ENCODE peak calls at places on chromosomes 11 and 22, in ten cellular contexts. One of them, this sample, is unnamed.

GRCh38 chr11:130300567-130300966 is 14.2 kb downstream of the ZBTB44 start:
- DNase-seq in AG04449: no peak
- DNase-seq in esophagus squamous epithelium: no peak
- DNase-seq in transverse colon: no peak
- DNase-seq in HCT116: no peak
- DNase-seq in ovary: no peak
- DNase-seq in fibroblast of the aortic adventitia: no peak
- DNase-seq in GM06990: peak; percentile 18
- DNase-seq in tibial artery: no peak
- DNase-seq in A673: no peak
- DNase-seq in this sample: no peak

GRCh38 chr11:129880311-129880710 is 15.1 kb downstream of the NFRKB start:
- DNase-seq in AG04449: no peak
- DNase-seq in ovary: no peak
- DNase-seq in GM06990: no peak
- DNase-seq in transverse colon: no peak
- DNase-seq in esophagus squamous epithelium: no peak
- DNase-seq in A673: no peak
- DNase-seq in tibial artery: no peak
- DNase-seq in fibroblast of the aortic adventitia: no peak
- DNase-seq in HCT116: no peak
- DNase-seq in this sample: no peak

GRCh38 chr22:49829044-49829719 is 1.5 kb upstream of the BRD1 start:
- DNase-seq in tibial artery: no peak
- DNase-seq in fibroblast of the aortic adventitia: no peak
- DNase-seq in esophagus squamous epithelium: no peak
- DNase-seq in HCT116: no peak
- DNase-seq in transverse colon: no peak
- DNase-seq in ovary: no peak
- DNase-seq in A673: no peak
- DNase-seq in GM06990: no peak
- DNase-seq in AG04449: no peak
- DNase-seq in this sample: no peak

GRCh38 chr11:78300108-78300507 is 111.4 kb downstream of the USP35 start:
- DNase-seq in fibroblast of the aortic adventitia: no peak
- DNase-seq in GM06990: no peak
- DNase-seq in esophagus squamous epithelium: no peak
- DNase-seq in HCT116: no peak
- DNase-seq in ovary: no peak
- DNase-seq in AG04449: no peak
- DNase-seq in tibial artery: no peak
- DNase-seq in A673: no peak
- DNase-seq in transverse colon: no peak
- DNase-seq in this sample: no peak

GRCh38 chr22:48563966-48564330 is 1263.7 kb downstream of the BRD1 start:
- DNase-seq in GM06990: no peak
- DNase-seq in ovary: no peak
- DNase-seq in transverse colon: no peak
- DNase-seq in A673: no peak
- DNase-seq in AG04449: no peak
- DNase-seq in esophagus squamous epithelium: no peak
- DNase-seq in tibial artery: no peak
- DNase-seq in HCT116: no peak
- DNase-seq in fibroblast of the aortic adventitia: no peak
- DNase-seq in this sample: no peak

GRCh38 chr22:38725900-38726655 is 20.3 kb downstream of the GTPBP1 start:
- DNase-seq in ovary: no peak
- DNase-seq in HCT116: no peak
- DNase-seq in GM06990: no peak
- DNase-seq in A673: no peak
- DNase-seq in AG04449: no peak
- DNase-seq in transverse colon: no peak
- DNase-seq in fibroblast of the aortic adventitia: no peak
- DNase-seq in esophagus squamous epithelium: no peak
- DNase-seq in tibial artery: no peak
- DNase-seq in this sample: no peak

GRCh38 chr11:13680501-13681264 is 12.2 kb downstream of the FAR1 start:
- DNase-seq in esophagus squamous epithelium: no peak
- DNase-seq in GM06990: no peak
- DNase-seq in A673: no peak
- DNase-seq in ovary: no peak
- DNase-seq in AG04449: no peak
- DNase-seq in HCT116: no peak
- DNase-seq in transverse colon: no peak
- DNase-seq in fibroblast of the aortic adventitia: peak; percentile 8
- DNase-seq in tibial artery: no peak
- DNase-seq in this sample: no peak

GRCh38 chr22:35601743-35602633 is 15.1 kb downstream of the MB start:
- DNase-seq in tibial artery: peak; percentile 41
- DNase-seq in AG04449: peak; percentile 26
- DNase-seq in transverse colon: no peak
- DNase-seq in GM06990: no peak
- DNase-seq in HCT116: no peak
- DNase-seq in ovary: no peak
- DNase-seq in A673: no peak
- DNase-seq in fibroblast of the aortic adventitia: peak; percentile 59
- DNase-seq in esophagus squamous epithelium: no peak
- DNase-seq in this sample: no peak

GRCh38 chr22:17418890-17419324 is 49.6 kb downstream of the CECR2 start:
- DNase-seq in transverse colon: no peak
- DNase-seq in AG04449: no peak
- DNase-seq in ovary: no peak
- DNase-seq in esophagus squamous epithelium: no peak
- DNase-seq in HCT116: no peak
- DNase-seq in fibroblast of the aortic adventitia: no peak
- DNase-seq in A673: no peak
- DNase-seq in GM06990: no peak
- DNase-seq in tibial artery: no peak
- DNase-seq in this sample: no peak

GRCh38 chr11:83574516-83574915 is 288.3 kb upstream of the CCDC90B start:
- DNase-seq in AG04449: no peak
- DNase-seq in transverse colon: no peak
- DNase-seq in A673: no peak
- DNase-seq in GM06990: no peak
- DNase-seq in tibial artery: no peak
- DNase-seq in ovary: no peak
- DNase-seq in fibroblast of the aortic adventitia: peak; percentile 34
- DNase-seq in esophagus squamous epithelium: no peak
- DNase-seq in HCT116: no peak
- DNase-seq in this sample: no peak

GRCh38 chr11:8031248-8032115 is 44.3 kb downstream of the EIF3F start:
- DNase-seq in transverse colon: no peak
- DNase-seq in fibroblast of the aortic adventitia: no peak
- DNase-seq in esophagus squamous epithelium: no peak
- DNase-seq in GM06990: no peak
- DNase-seq in tibial artery: no peak
- DNase-seq in HCT116: no peak
- DNase-seq in ovary: no peak
- DNase-seq in AG04449: no peak
- DNase-seq in A673: no peak
- DNase-seq in this sample: no peak

GRCh38 chr11:15965562-15966250 is 390.6 kb downstream of the SOX6 start:
- DNase-seq in ovary: no peak
- DNase-seq in tibial artery: no peak
- DNase-seq in fibroblast of the aortic adventitia: no peak
- DNase-seq in A673: no peak
- DNase-seq in HCT116: no peak
- DNase-seq in transverse colon: peak; percentile 48
- DNase-seq in esophagus squamous epithelium: no peak
- DNase-seq in AG04449: no peak
- DNase-seq in GM06990: no peak
- DNase-seq in this sample: no peak

GRCh38 chr11:129595043-129595962 is 219.7 kb downstream of the BARX2 start:
- DNase-seq in HCT116: no peak
- DNase-seq in esophagus squamous epithelium: no peak
- DNase-seq in tibial artery: no peak
- DNase-seq in transverse colon: no peak
- DNase-seq in ovary: no peak
- DNase-seq in fibroblast of the aortic adventitia: no peak
- DNase-seq in GM06990: no peak
- DNase-seq in A673: no peak
- DNase-seq in AG04449: no peak
- DNase-seq in this sample: no peak

GRCh38 chr11:126863294-126863997 is 137.1 kb downstream of the KIRREL3 start:
- DNase-seq in AG04449: no peak
- DNase-seq in ovary: no peak
- DNase-seq in transverse colon: no peak
- DNase-seq in tibial artery: no peak
- DNase-seq in GM06990: peak; percentile 4
- DNase-seq in esophagus squamous epithelium: no peak
- DNase-seq in fibroblast of the aortic adventitia: no peak
- DNase-seq in HCT116: no peak
- DNase-seq in A673: no peak
- DNase-seq in this sample: no peak

GRCh38 chr11:94449437-94449836 is 44.2 kb downstream of the MRE11 start:
- DNase-seq in fibroblast of the aortic adventitia: peak; percentile 80
- DNase-seq in GM06990: no peak
- DNase-seq in AG04449: no peak
- DNase-seq in ovary: no peak
- DNase-seq in HCT116: no peak
- DNase-seq in esophagus squamous epithelium: no peak
- DNase-seq in transverse colon: no peak
- DNase-seq in tibial artery: no peak
- DNase-seq in A673: no peak
- DNase-seq in this sample: peak; percentile 71

DNA sequence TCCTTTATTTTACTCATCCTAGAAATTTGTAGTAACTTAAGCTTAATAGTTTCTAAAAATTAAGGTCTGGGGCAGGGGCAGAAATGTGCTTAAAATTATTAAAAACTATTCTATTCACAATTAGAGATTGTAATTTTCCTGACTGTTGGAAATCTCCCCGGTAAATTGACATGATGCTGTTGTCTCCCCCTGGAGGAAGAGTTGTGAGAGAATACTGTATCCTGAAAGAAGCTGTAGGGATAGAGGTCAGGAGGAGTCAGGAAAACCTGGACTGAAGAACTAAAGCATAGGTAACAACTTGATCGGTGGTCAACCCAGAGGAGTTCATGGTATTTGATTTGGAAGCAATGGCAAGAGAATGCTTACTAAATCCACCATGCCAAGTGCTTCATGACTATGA is 16.2 kb upstream of the ESAM start:
- DNase-seq in GM06990: no peak
- DNase-seq in HCT116: peak; percentile 8
- DNase-seq in tibial artery: no peak
- DNase-seq in ovary: no peak
- DNase-seq in esophagus squamous epithelium: no peak
- DNase-seq in A673: no peak
- DNase-seq in AG04449: no peak
- DNase-seq in fibroblast of the aortic adventitia: no peak
- DNase-seq in transverse colon: no peak
- DNase-seq in this sample: no peak
- TF ChIP-seq CTCF in GM06990: no peak
- TF ChIP-seq CTCF in HCT116: peak; percentile 48
- TF ChIP-seq CTCF in tibial artery: no peak
- TF ChIP-seq CTCF in ovary: no peak
- TF ChIP-seq CTCF in esophagus squamous epithelium: no peak
- TF ChIP-seq CTCF in A673: peak; percentile 49
- TF ChIP-seq CTCF in AG04449: no peak
- TF ChIP-seq CTCF in fibroblast of the aortic adventitia: peak; percentile 4
- TF ChIP-seq CTCF in transverse colon: peak; percentile 23
- TF ChIP-seq CTCF in this sample: peak; percentile 9

GRCh38 chr11:89489930-89490329 is 1.2 kb downstream of the NOX4 start:
- DNase-seq in transverse colon: no peak
- DNase-seq in A673: no peak
- DNase-seq in GM06990: no peak
- DNase-seq in HCT116: no peak
- DNase-seq in esophagus squamous epithelium: no peak
- DNase-seq in fibroblast of the aortic adventitia: peak; percentile 17
- DNase-seq in ovary: no peak
- DNase-seq in AG04449: no peak
- DNase-seq in tibial artery: no peak
- DNase-seq in this sample: no peak
- H3K4me3 ChIP-seq in transverse colon: no peak overlapping the region
- H3K4me3 ChIP-seq in A673: no peak overlapping the region
- H3K4me3 ChIP-seq in GM06990: no peak overlapping the region
- H3K4me3 ChIP-seq in HCT116: no peak overlapping the region
- H3K4me3 ChIP-seq in esophagus squamous epithelium: no peak overlapping the region
- H3K4me3 ChIP-seq in fibroblast of the aortic adventitia: no peak overlapping the region
- H3K4me3 ChIP-seq in ovary: no peak overlapping the region
- H3K4me3 ChIP-seq in AG04449: no peak overlapping the region
- H3K4me3 ChIP-seq in tibial artery: peak overlapping the region; percentile 58
- H3K4me3 ChIP-seq in this sample: no peak overlapping the region

GRCh38 chr11:61659413-61660196 is 20.6 kb upstream of the DAGLA start:
- DNase-seq in transverse colon: no peak
- DNase-seq in fibroblast of the aortic adventitia: no peak
- DNase-seq in HCT116: no peak
- DNase-seq in ovary: no peak
- DNase-seq in esophagus squamous epithelium: no peak
- DNase-seq in AG04449: no peak
- DNase-seq in A673: no peak
- DNase-seq in tibial artery: no peak
- DNase-seq in GM06990: no peak
- DNase-seq in this sample: no peak
- TF ChIP-seq CTCF in transverse colon: no peak
- TF ChIP-seq CTCF in fibroblast of the aortic adventitia: no peak
- TF ChIP-seq CTCF in HCT116: peak; percentile 3
- TF ChIP-seq CTCF in ovary: no peak
- TF ChIP-seq CTCF in esophagus squamous epithelium: no peak
- TF ChIP-seq CTCF in AG04449: no peak
- TF ChIP-seq CTCF in A673: no peak
- TF ChIP-seq CTCF in tibial artery: no peak
- TF ChIP-seq CTCF in GM06990: peak; percentile 16
- TF ChIP-seq CTCF in this sample: no peak

GRCh38 chr11:3894128-3894731 is 38.8 kb downstream of the STIM1 start:
- DNase-seq in fibroblast of the aortic adventitia: peak; percentile 31
- DNase-seq in HCT116: no peak
- DNase-seq in transverse colon: peak; percentile 30
- DNase-seq in GM06990: peak; percentile 85
- DNase-seq in tibial artery: no peak
- DNase-seq in A673: peak; percentile 41
- DNase-seq in AG04449: no peak
- DNase-seq in ovary: no peak
- DNase-seq in esophagus squamous epithelium: peak; percentile 23
- DNase-seq in this sample: no peak

GRCh38 chr11:3892156-3892555 is 36.7 kb downstream of the STIM1 start:
- DNase-seq in AG04449: no peak
- DNase-seq in tibial artery: no peak
- DNase-seq in fibroblast of the aortic adventitia: no peak
- DNase-seq in A673: no peak
- DNase-seq in HCT116: no peak
- DNase-seq in esophagus squamous epithelium: no peak
- DNase-seq in ovary: no peak
- DNase-seq in transverse colon: no peak
- DNase-seq in GM06990: no peak
- DNase-seq in this sample: no peak

GRCh38 chr11:3891751-3892150 is 36.3 kb downstream of the STIM1 start:
- DNase-seq in AG04449: no peak
- DNase-seq in GM06990: no peak
- DNase-seq in ovary: no peak
- DNase-seq in fibroblast of the aortic adventitia: no peak
- DNase-seq in HCT116: no peak
- DNase-seq in tibial artery: no peak
- DNase-seq in transverse colon: no peak
- DNase-seq in esophagus squamous epithelium: no peak
- DNase-seq in A673: no peak
- DNase-seq in this sample: no peak

GRCh38 chr11:3890806-3891205 is 35.3 kb downstream of the STIM1 start:
- DNase-seq in HCT116: no peak
- DNase-seq in esophagus squamous epithelium: no peak
- DNase-seq in AG04449: no peak
- DNase-seq in tibial artery: no peak
- DNase-seq in GM06990: no peak
- DNase-seq in A673: no peak
- DNase-seq in fibroblast of the aortic adventitia: no peak
- DNase-seq in transverse colon: no peak
- DNase-seq in ovary: no peak
- DNase-seq in this sample: no peak

GRCh38 chr11:3893311-3893710 is 37.8 kb downstream of the STIM1 start:
- DNase-seq in HCT116: no peak
- DNase-seq in GM06990: no peak
- DNase-seq in tibial artery: no peak
- DNase-seq in transverse colon: no peak
- DNase-seq in fibroblast of the aortic adventitia: no peak
- DNase-seq in esophagus squamous epithelium: no peak
- DNase-seq in AG04449: no peak
- DNase-seq in A673: no peak
- DNase-seq in ovary: no peak
- DNase-seq in this sample: no peak
- H3K4me3 ChIP-seq in HCT116: no peak overlapping the region
- H3K4me3 ChIP-seq in GM06990: peak overlapping the region; percentile 49
- H3K4me3 ChIP-seq in tibial artery: no peak overlapping the region
- H3K4me3 ChIP-seq in transverse colon: no peak overlapping the region
- H3K4me3 ChIP-seq in fibroblast of the aortic adventitia: no peak overlapping the region
- H3K4me3 ChIP-seq in esophagus squamous epithelium: no peak overlapping the region
- H3K4me3 ChIP-seq in AG04449: no peak overlapping the region
- H3K4me3 ChIP-seq in A673: no peak overlapping the region
- H3K4me3 ChIP-seq in ovary: no peak overlapping the region
- H3K4me3 ChIP-seq in this sample: no peak overlapping the region

This sample was measured in LNCaP clone FGC.